ENCODE peak calls at places on chromosome 10, in nine cellular contexts. M is activated CD8-positive, alpha-beta memory T cell treated with anti-CD3 and anti-CD28 coated beads for 24 hours; H is KG1; X is substantia nigra; P is NCI-H2081; O is glomerular endothelial cell; W is nucleus accumbens; D is nephron progenitor cell; E is LoVo. S is an unnamed sample.

GRCh38 chr10:17981766-17982380 is 30.2 kb downstream of the SLC39A12 start:
- DNase-seq in M (no peak), H (no peak), X (no peak), P (no peak), O (no peak), W (no peak), D (no peak), E (peak), S (peak)

GRCh38 chr10:21827308-21827707 is 176.2 kb downstream of the DNAJC1 start:
- DNase-seq in M (no peak), H (no peak), X (no peak), P (no peak), O (no peak), W (no peak), D (no peak), E (no peak), S (no peak)

GRCh38 chr10:108132303-108132702 is 967.8 kb upstream of the SORCS1 start:
- DNase-seq in M (no peak), H (no peak), X (no peak), P (no peak), O (no peak), W (no peak), D (no peak), E (peak), S (no peak)

GRCh38 chr10:101028446-101029244 is 2.3 kb downstream of the PDZD7 start:
- DNase-seq in M (no peak), H (no peak), X (no peak), P (no peak), O (no peak), W (no peak), D (no peak), E (no peak), S (no peak)

GRCh38 chr10:35336921-35337741 is 822 bp downstream of the CCNY start:
- DNase-seq in M (peak), H (no peak), X (no peak), P (peak), O (no peak), W (peak), D (peak), E (no peak), S (no peak)

GRCh38 chr10:72066318-72067284 is 21.8 kb downstream of the SPOCK2 start:
- DNase-seq in M (no peak), H (no peak), X (no peak), P (no peak), O (no peak), W (no peak), D (no peak), E (no peak), S (no peak)

GRCh38 chr10:101237908-101238731 is 8.9 kb upstream of the LBX1 start:
- DNase-seq in M (no peak), H (no peak), X (no peak), P (no peak), O (no peak), W (no peak), D (no peak), E (no peak), S (no peak)

GRCh38 chr10:42985436-42986316 is 91.2 kb upstream of the RET start:
- DNase-seq in M (peak), H (no peak), X (no peak), P (no peak), O (no peak), W (no peak), D (no peak), E (no peak), S (no peak)

GRCh38 chr10:77125231-77125630 is 512.4 kb downstream of the KCNMA1 start:
- DNase-seq in M (no peak), H (no peak), X (no peak), P (no peak), O (no peak), W (no peak), D (no peak), E (no peak), S (no peak)

GRCh38 chr10:6204063-6204340 is 1.3 kb downstream of the PFKFB3 start:
- DNase-seq in M (peak), H (no peak), X (no peak), P (no peak), O (no peak), W (peak), D (peak), E (no peak), S (no peak)

GRCh38 chr10:84333864-84334451 is 5.6 kb downstream of the CCSER2 start:
- DNase-seq in M (peak), H (peak), X (no peak), P (no peak), O (no peak), W (no peak), D (no peak), E (no peak), S (no peak)

GRCh38 chr10:126240483-126240882 is 147.8 kb downstream of the ADAM12 start:
- DNase-seq in M (no peak), H (no peak), X (peak), P (no peak), O (no peak), W (peak), D (no peak), E (no peak), S (no peak)

S was measured in HCT116.